ENCODE peak calls at places on chromosomes 2 and 18, in four cellular contexts. I is HepG2, E is K562, J is SK-N-SH. D is an unnamed sample.

GRCh38 chr18:60193780-60194179 is 178.8 kb downstream of the MC4R start:
- DNase-seq in J (peak; percentile 28), I (no peak), E (no peak), D (no peak)

GRCh38 chr2:11224887-11225286 is 69.6 kb downstream of the SLC66A3 start:
- DNase-seq in E (no peak), J (no peak), I (no peak), D (no peak)

GRCh38 chr2:152925540-152926448 is 207.4 kb downstream of the ARL6IP6 start:
- DNase-seq in I (peak; percentile 74), E (peak; percentile 40), J (peak; percentile 51), D (peak; percentile 79)

GRCh38 chr2:234444888-234445287 is 52.0 kb downstream of the ARL4C start:
- DNase-seq in E (no peak), J (no peak), I (no peak), D (no peak)

GRCh38 chr2:119702203-119702917 is 23.4 kb downstream of the TMEM177 start:
- DNase-seq in I (no peak), J (no peak), E (no peak), D (no peak)

GRCh38 chr2:19419211-19419880 is 60.9 kb upstream of the OSR1 start:
- DNase-seq in J (no peak), E (no peak), I (no peak), D (no peak)

GRCh38 chr2:134002391-134002790 is 251.5 kb upstream of the MGAT5 start:
- DNase-seq in E (no peak), J (no peak), I (no peak), D (no peak)

GRCh38 chr2:52639692-52640091 is 1127.9 kb upstream of the CHAC2 start:
- DNase-seq in I (no peak), E (no peak), J (no peak), D (no peak)

GRCh38 chr2:2831656-2832055 is 500.6 kb upstream of the MYT1L start:
- DNase-seq in E (no peak), J (peak; percentile 62), I (no peak), D (no peak)

DNA sequence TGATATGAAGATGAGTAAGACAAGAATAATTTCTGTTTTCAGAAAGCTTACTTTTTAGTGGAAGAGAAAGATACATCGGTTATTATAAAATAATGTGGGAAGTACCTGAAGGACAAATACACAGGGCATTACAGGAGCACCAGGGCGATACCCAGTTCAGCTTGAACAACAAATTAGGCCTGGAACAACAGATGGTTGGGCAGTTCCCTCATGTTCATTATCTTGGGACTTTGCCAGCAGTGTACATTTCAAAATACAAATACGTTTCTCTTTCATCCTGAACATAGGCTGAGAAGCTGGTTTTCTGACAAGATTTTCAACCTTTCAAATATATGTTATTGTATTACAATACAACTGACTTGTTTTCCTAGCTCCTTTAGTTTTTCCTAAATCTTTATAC is 79.6 kb downstream of the TGIF1 start:
- DNase-seq in I (no peak), E (no peak), J (no peak), D (no peak)
- TF ChIP-seq YY1 in I (no peak), E (no peak), J (no peak), D (no peak)

GRCh38 chr18:3857544-3857943 is 407.6 kb downstream of the TGIF1 start:
- DNase-seq in J (no peak), E (no peak), I (no peak), D (no peak)
- TF ChIP-seq RAD21 in J (no peak), E (no peak), I (no peak), D (no peak)

GRCh38 chr2:64625352-64626145 is 28.2 kb downstream of the SERTAD2 start:
- DNase-seq in E (peak; percentile 33), I (no peak), J (peak; percentile 52), D (no peak)
- TF ChIP-seq ELF1 in E (no peak), I (no peak), J (no peak), D (no peak)

DNA sequence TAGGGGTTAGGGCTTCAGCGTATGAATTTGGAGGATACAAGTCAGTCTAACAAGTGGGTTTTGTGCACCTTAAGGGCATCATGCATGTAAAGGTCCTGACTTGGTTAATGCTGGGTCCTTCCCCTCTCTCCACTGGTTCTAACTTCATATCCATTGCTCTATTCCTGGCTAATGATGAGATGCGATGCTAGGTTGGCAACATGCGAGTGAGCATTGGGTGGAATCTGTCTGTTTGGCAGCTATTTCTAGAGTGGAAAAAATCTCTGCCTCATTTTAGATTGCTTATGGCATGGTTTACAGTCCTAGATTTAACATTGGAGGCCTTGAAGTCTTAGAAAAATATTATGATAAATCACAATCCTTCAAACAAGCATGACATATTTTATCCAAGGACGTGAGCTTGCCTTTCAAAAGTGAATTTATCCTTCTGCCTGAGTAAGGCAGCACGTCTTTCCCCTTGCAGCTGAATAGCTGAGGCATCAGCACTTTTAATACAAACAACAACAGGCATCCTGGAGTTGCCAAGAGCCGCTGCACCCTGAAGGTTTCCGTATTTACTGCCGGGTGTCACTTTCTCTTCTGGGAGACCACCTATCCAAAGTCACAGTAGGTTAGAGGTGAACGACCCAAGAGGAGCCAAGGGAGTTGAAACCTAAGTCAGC is 78.2 kb downstream of the MAPK4 start:
- DNase-seq in I (no peak), J (no peak), E (no peak), D (no peak)
- TF ChIP-seq YY1 in I (no peak), J (no peak), E (no peak), D (no peak)

GRCh38 chr18:21191596-21192307 is 50.3 kb upstream of the GREB1L start:
- DNase-seq in E (peak; percentile 15), I (peak; percentile 42), J (peak; percentile 27), D (peak; percentile 57)
- TF ChIP-seq RAD21 in E (no peak), I (no peak), J (peak; percentile 58), D (peak; percentile 71)

D was measured in HCT116.